ENCODE peak calls at places on chromosomes 2 and 18, in four cellular contexts. One of them, this sample, is unnamed.

GRCh38 chr2:224613543-224614317 is 28.6 kb upstream of the CUL3 start:
- DNase-seq in CD8-positive, alpha-beta memory T cell: no peak
- DNase-seq in DND-41: no peak
- DNase-seq in effector memory CD4-positive, alpha-beta T cell: no peak
- DNase-seq in this sample: no peak

GRCh38 chr2:175030380-175031271 is 25.4 kb upstream of the CHN1 start:
- DNase-seq in DND-41: peak
- DNase-seq in CD8-positive, alpha-beta memory T cell: no peak
- DNase-seq in effector memory CD4-positive, alpha-beta T cell: no peak
- DNase-seq in this sample: peak

GRCh38 chr2:100820346-100821254 is 661 bp downstream of the NPAS2 start:
- DNase-seq in effector memory CD4-positive, alpha-beta T cell: no peak
- DNase-seq in DND-41: peak
- DNase-seq in CD8-positive, alpha-beta memory T cell: no peak
- DNase-seq in this sample: no peak

GRCh38 chr2:145918951-145919350 is 1399.0 kb upstream of the ZEB2 start:
- DNase-seq in DND-41: no peak
- DNase-seq in effector memory CD4-positive, alpha-beta T cell: no peak
- DNase-seq in CD8-positive, alpha-beta memory T cell: no peak
- DNase-seq in this sample: no peak

GRCh38 chr2:126796931-126797621 is 101.6 kb upstream of the TEX51 start:
- DNase-seq in DND-41: no peak
- DNase-seq in effector memory CD4-positive, alpha-beta T cell: no peak
- DNase-seq in CD8-positive, alpha-beta memory T cell: no peak
- DNase-seq in this sample: no peak

GRCh38 chr2:233093721-233094120 is 33.6 kb downstream of the INPP5D start:
- DNase-seq in DND-41: no peak
- DNase-seq in effector memory CD4-positive, alpha-beta T cell: no peak
- DNase-seq in CD8-positive, alpha-beta memory T cell: no peak
- DNase-seq in this sample: no peak

GRCh38 chr2:10221443-10221842 is 81.3 kb upstream of the HPCAL1 start:
- DNase-seq in CD8-positive, alpha-beta memory T cell: no peak
- DNase-seq in effector memory CD4-positive, alpha-beta T cell: no peak
- DNase-seq in DND-41: no peak
- DNase-seq in this sample: no peak

GRCh38 chr2:101199153-101199810 is 48.1 kb upstream of the TBC1D8 start:
- DNase-seq in CD8-positive, alpha-beta memory T cell: no peak
- DNase-seq in effector memory CD4-positive, alpha-beta T cell: no peak
- DNase-seq in DND-41: no peak
- DNase-seq in this sample: no peak

GRCh38 chr2:71455741-71456569 is 2.6 kb downstream of the DYSF start:
- DNase-seq in CD8-positive, alpha-beta memory T cell: no peak
- DNase-seq in DND-41: no peak
- DNase-seq in effector memory CD4-positive, alpha-beta T cell: no peak
- DNase-seq in this sample: peak

GRCh38 chr2:128665113-128665512 is 346.4 kb upstream of the HS6ST1 start:
- DNase-seq in DND-41: no peak
- DNase-seq in effector memory CD4-positive, alpha-beta T cell: no peak
- DNase-seq in CD8-positive, alpha-beta memory T cell: no peak
- DNase-seq in this sample: no peak

GRCh38 chr2:218228366-218229092 is 11.5 kb downstream of the ARPC2 start:
- DNase-seq in effector memory CD4-positive, alpha-beta T cell: no peak
- DNase-seq in DND-41: no peak
- DNase-seq in CD8-positive, alpha-beta memory T cell: no peak
- DNase-seq in this sample: no peak

GRCh38 chr2:128155970-128156369 is 65.0 kb downstream of the UGGT1 start:
- DNase-seq in DND-41: no peak
- DNase-seq in effector memory CD4-positive, alpha-beta T cell: no peak
- DNase-seq in CD8-positive, alpha-beta memory T cell: no peak
- DNase-seq in this sample: no peak

GRCh38 chr2:99256677-99257076 is 1.2 kb upstream of the LYG2 start:
- DNase-seq in DND-41: no peak
- DNase-seq in effector memory CD4-positive, alpha-beta T cell: no peak
- DNase-seq in CD8-positive, alpha-beta memory T cell: no peak
- DNase-seq in this sample: no peak

GRCh38 chr2:31151501-31151900 is 13.3 kb upstream of the GALNT14 start:
- DNase-seq in effector memory CD4-positive, alpha-beta T cell: no peak
- DNase-seq in DND-41: no peak
- DNase-seq in CD8-positive, alpha-beta memory T cell: no peak
- DNase-seq in this sample: no peak

GRCh38 chr2:43348904-43349725 is 122.7 kb upstream of the ZFP36L2 start:
- DNase-seq in CD8-positive, alpha-beta memory T cell: no peak
- DNase-seq in DND-41: no peak
- DNase-seq in effector memory CD4-positive, alpha-beta T cell: no peak
- DNase-seq in this sample: no peak

GRCh38 chr2:197633109-197633657 is 42.2 kb downstream of the RFTN2 start:
- DNase-seq in DND-41: no peak
- DNase-seq in CD8-positive, alpha-beta memory T cell: no peak
- DNase-seq in effector memory CD4-positive, alpha-beta T cell: no peak
- DNase-seq in this sample: no peak

GRCh38 chr2:235300368-235301201 is 193.3 kb upstream of the AGAP1 start:
- DNase-seq in CD8-positive, alpha-beta memory T cell: no peak
- DNase-seq in effector memory CD4-positive, alpha-beta T cell: no peak
- DNase-seq in DND-41: no peak
- DNase-seq in this sample: no peak

GRCh38 chr2:112199188-112199587 is 55.7 kb downstream of the ZC3H8 start:
- DNase-seq in DND-41: no peak
- DNase-seq in effector memory CD4-positive, alpha-beta T cell: no peak
- DNase-seq in CD8-positive, alpha-beta memory T cell: no peak
- DNase-seq in this sample: no peak

GRCh38 chr2:35830833-35831232 is 524.7 kb upstream of the CRIM1 start:
- DNase-seq in DND-41: no peak
- DNase-seq in CD8-positive, alpha-beta memory T cell: no peak
- DNase-seq in effector memory CD4-positive, alpha-beta T cell: no peak
- DNase-seq in this sample: no peak

GRCh38 chr2:65396348-65397026 is 35.9 kb downstream of the SPRED2 start:
- DNase-seq in DND-41: no peak
- DNase-seq in CD8-positive, alpha-beta memory T cell: no peak
- DNase-seq in effector memory CD4-positive, alpha-beta T cell: no peak
- DNase-seq in this sample: no peak

GRCh38 chr2:11072550-11072949 is 82.7 kb upstream of the SLC66A3 start:
- DNase-seq in DND-41: no peak
- DNase-seq in CD8-positive, alpha-beta memory T cell: no peak
- DNase-seq in effector memory CD4-positive, alpha-beta T cell: no peak
- DNase-seq in this sample: no peak

GRCh38 chr2:233422050-233422639 is 67.9 kb downstream of the DGKD start:
- DNase-seq in CD8-positive, alpha-beta memory T cell: peak
- DNase-seq in DND-41: peak
- DNase-seq in effector memory CD4-positive, alpha-beta T cell: peak
- DNase-seq in this sample: peak

GRCh38 chr18:75052475-75052874 is 156.5 kb downstream of the PTGR3 start:
- DNase-seq in DND-41: no peak
- DNase-seq in effector memory CD4-positive, alpha-beta T cell: no peak
- DNase-seq in CD8-positive, alpha-beta memory T cell: no peak
- DNase-seq in this sample: no peak

GRCh38 chr18:58279504-58280158 is 235.6 kb downstream of the NEDD4L start:
- DNase-seq in CD8-positive, alpha-beta memory T cell: no peak
- DNase-seq in DND-41: no peak
- DNase-seq in effector memory CD4-positive, alpha-beta T cell: no peak
- DNase-seq in this sample: no peak
- H3K4me3 ChIP-seq in CD8-positive, alpha-beta memory T cell: no peak
- H3K4me3 ChIP-seq in DND-41: no peak
- H3K4me3 ChIP-seq in effector memory CD4-positive, alpha-beta T cell: no peak
- H3K4me3 ChIP-seq in this sample: no peak

GRCh38 chr2:212538156-212539144 is at the start of gene ERBB4:
- DNase-seq in DND-41: no peak
- DNase-seq in effector memory CD4-positive, alpha-beta T cell: no peak
- DNase-seq in CD8-positive, alpha-beta memory T cell: no peak
- DNase-seq in this sample: no peak
- H3K4me3 ChIP-seq in DND-41: no peak
- H3K4me3 ChIP-seq in effector memory CD4-positive, alpha-beta T cell: no peak
- H3K4me3 ChIP-seq in CD8-positive, alpha-beta memory T cell: no peak
- H3K4me3 ChIP-seq in this sample: no peak

DNA sequence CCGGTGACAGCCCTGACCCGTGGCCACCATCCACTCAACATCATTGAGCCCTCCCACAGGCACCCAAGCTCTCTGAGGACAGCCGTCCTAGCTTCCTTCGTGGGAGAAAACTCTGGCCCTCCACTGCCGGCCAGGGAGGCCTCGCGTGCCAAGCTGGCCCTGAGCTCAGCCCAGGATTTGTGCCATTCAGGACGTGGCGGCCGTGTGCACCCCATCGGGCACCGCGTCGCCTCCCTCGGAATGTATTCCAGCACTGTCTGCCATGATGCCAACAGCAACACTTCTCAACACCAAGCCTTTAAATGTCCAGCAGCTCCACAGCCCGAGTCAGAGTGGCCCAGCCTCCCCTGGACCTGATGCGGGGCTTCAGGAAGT is 35.7 kb downstream of the ZNF516 start:
- DNase-seq in CD8-positive, alpha-beta memory T cell: no peak
- DNase-seq in DND-41: no peak
- DNase-seq in effector memory CD4-positive, alpha-beta T cell: no peak
- DNase-seq in this sample: no peak
- H3K4me3 ChIP-seq in CD8-positive, alpha-beta memory T cell: no peak
- H3K4me3 ChIP-seq in DND-41: no peak
- H3K4me3 ChIP-seq in effector memory CD4-positive, alpha-beta T cell: no peak
- H3K4me3 ChIP-seq in this sample: no peak

GRCh38 chr2:33291278-33292013 is 185.0 kb upstream of the RASGRP3 start:
- DNase-seq in DND-41: no peak
- DNase-seq in effector memory CD4-positive, alpha-beta T cell: no peak
- DNase-seq in CD8-positive, alpha-beta memory T cell: no peak
- DNase-seq in this sample: no peak
- H3K4me3 ChIP-seq in DND-41: no peak
- H3K4me3 ChIP-seq in effector memory CD4-positive, alpha-beta T cell: no peak
- H3K4me3 ChIP-seq in CD8-positive, alpha-beta memory T cell: no peak
- H3K4me3 ChIP-seq in this sample: no peak

This sample was measured in Jurkat, Clone E6-1.